ENCODE peak calls at places on chromosome 13, in six cellular contexts. S is BJ, T is cardiac fibroblast, C is mucosa of descending colon, I is astrocyte of the spinal cord, U is dorsolateral prefrontal cortex. Z is an unnamed sample.
A peak's percentile ranks its signal among the peaks of the same experiment; 100 is the strongest.

GRCh38 chr13:66574606-66575005 is 655.5 kb downstream of the PCDH9 start:
- DNase-seq in S (no peak), T (peak; percentile 80), C (no peak), I (peak; percentile 48), U (no peak), Z (no peak)

GRCh38 chr13:23985060-23985459 is 87.8 kb upstream of the C1QTNF9B start:
- DNase-seq in S (no peak), T (no peak), C (no peak), I (no peak), U (no peak), Z (no peak)

GRCh38 chr13:28358673-28359072 is 136.3 kb downstream of the FLT1 start:
- DNase-seq in S (no peak), T (no peak), C (no peak), I (no peak), U (no peak), Z (no peak)

GRCh38 chr13:30978981-30979956 is 46.8 kb downstream of the TEX26 start:
- DNase-seq in S (no peak), T (peak; percentile 33), C (no peak), I (no peak), U (no peak), Z (peak; percentile 80)

GRCh38 chr13:49165798-49166752 is 54.1 kb upstream of the MLNR start:
- DNase-seq in S (no peak), T (no peak), C (no peak), I (no peak), U (no peak), Z (no peak)

GRCh38 chr13:77751513-77752456 is 54.3 kb downstream of the SLAIN1 start:
- DNase-seq in S (no peak), T (peak; percentile 70), C (no peak), I (peak; percentile 62), U (no peak), Z (peak; percentile 42)

GRCh38 chr13:24270639-24271131 is 38.7 kb upstream of the C1QTNF9 start:
- DNase-seq in S (no peak), T (peak; percentile 75), C (peak; percentile 84), I (peak; percentile 61), U (peak; percentile 81), Z (no peak)

GRCh38 chr13:109610517-109610916 is 175.9 kb downstream of the IRS2 start:
- DNase-seq in S (no peak), T (peak; percentile 18), C (peak; percentile 59), I (no peak), U (no peak), Z (peak; percentile 7)

GRCh38 chr13:114110091-114110829 is 22.2 kb downstream of the RASA3 start:
- DNase-seq in S (no peak), T (no peak), C (peak; percentile 81), I (peak; percentile 43), U (no peak), Z (peak; percentile 74)

GRCh38 chr13:103852036-103852435 is 785.8 kb upstream of the SLC10A2 start:
- DNase-seq in S (no peak), T (no peak), C (no peak), I (no peak), U (peak; percentile 8), Z (no peak)

GRCh38 chr13:30253830-30254229 is 53.5 kb downstream of the KATNAL1 start:
- DNase-seq in S (no peak), T (no peak), C (no peak), I (peak; percentile 29), U (no peak), Z (no peak)

GRCh38 chr13:85833938-85834337 is 34.7 kb upstream of the SLITRK6 start:
- DNase-seq in S (no peak), T (no peak), C (no peak), I (no peak), U (no peak), Z (no peak)

GRCh38 chr13:65095697-65096096 is 2134.4 kb downstream of the PCDH9 start:
- DNase-seq in S (no peak), T (no peak), C (no peak), I (no peak), U (no peak), Z (no peak)

DNA sequence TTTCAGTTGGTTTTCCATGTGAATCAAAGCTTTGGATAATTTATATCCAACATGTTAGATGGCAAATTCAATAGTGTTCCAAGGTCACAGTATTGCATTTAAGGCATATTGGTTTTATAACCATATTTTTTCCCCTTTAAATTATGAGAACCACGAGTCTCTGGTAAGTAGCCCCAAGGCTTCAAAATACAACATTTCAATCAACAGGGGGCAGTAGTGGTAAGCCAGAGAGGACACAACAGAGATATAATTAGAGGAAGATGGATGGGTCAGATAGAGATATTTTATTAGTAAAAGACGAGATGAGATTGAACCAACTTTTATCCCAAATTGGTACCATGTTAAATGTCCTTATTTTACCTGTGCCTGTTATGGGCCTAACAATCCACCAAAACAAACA is 53.1 kb downstream of the KL start:
- DNase-seq in S (no peak), T (peak; percentile 58), C (no peak), I (no peak), U (no peak), Z (no peak)
- TF ChIP-seq CTCF in S (peak; percentile 21), T (peak; percentile 25), C (no peak), I (no peak), U (peak; percentile 38), Z (peak; percentile 32)

GRCh38 chr13:72199640-72200039 is 332.6 kb upstream of the DACH1 start:
- DNase-seq in S (no peak), T (no peak), C (no peak), I (no peak), U (no peak), Z (no peak)
- TF ChIP-seq CTCF in S (no peak), T (no peak), C (no peak), I (no peak), U (no peak), Z (no peak)

GRCh38 chr13:33637978-33638743 is 179.8 kb upstream of the RFC3 start:
- DNase-seq in S (no peak), T (peak; percentile 87), C (no peak), I (no peak), U (no peak), Z (no peak)

GRCh38 chr13:33639158-33639557 is 178.8 kb upstream of the RFC3 start:
- DNase-seq in S (peak; percentile 86), T (peak; percentile 93), C (no peak), I (no peak), U (no peak), Z (no peak)

GRCh38 chr13:33636955-33637670 is 180.8 kb upstream of the RFC3 start:
- DNase-seq in S (no peak), T (peak; percentile 32), C (no peak), I (no peak), U (no peak), Z (no peak)

GRCh38 chr13:33633701-33634525 is 184.0 kb upstream of the RFC3 start:
- DNase-seq in S (no peak), T (peak; percentile 48), C (no peak), I (peak; percentile 22), U (no peak), Z (no peak)

DNA sequence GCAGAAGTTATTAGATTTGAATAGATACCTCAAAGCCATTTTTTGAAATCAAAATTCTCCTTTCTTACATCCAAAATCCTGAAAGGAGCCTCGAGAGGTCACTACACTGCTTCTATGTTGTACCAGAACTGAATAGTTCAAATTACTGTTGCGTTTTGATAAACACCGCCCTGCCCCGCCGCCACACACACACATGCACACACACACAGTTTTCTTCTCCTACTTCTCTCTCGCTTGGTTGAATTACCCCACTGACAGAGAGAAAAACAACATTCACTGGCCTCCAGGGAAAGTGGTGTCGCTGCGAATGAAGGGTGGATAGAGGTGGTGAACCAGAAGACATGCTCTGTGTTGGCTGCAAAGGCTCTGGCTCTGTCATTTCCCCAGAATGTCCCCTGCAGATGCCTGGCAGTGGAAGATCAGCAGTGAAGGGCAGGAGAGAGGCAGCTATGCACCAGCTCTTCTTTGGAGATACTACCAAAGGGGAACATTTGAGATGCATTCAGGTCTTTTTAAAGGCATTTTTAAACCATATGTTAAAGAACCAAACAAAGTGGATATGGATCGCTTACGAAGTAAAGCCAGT is 183.3 kb upstream of the RFC3 start:
- DNase-seq in S (no peak), T (peak; percentile 48), C (no peak), I (no peak), U (no peak), Z (no peak)
- TF ChIP-seq CTCF in S (no peak), T (no peak), C (no peak), I (no peak), U (no peak), Z (no peak)

GRCh38 chr13:73059460-73060250 is 850 bp downstream of the KLF5 start:
- DNase-seq in S (no peak), T (peak; percentile 23), C (peak; percentile 64), I (peak; percentile 58), U (peak; percentile 20), Z (peak; percentile 57)
- TF ChIP-seq CTCF in S (no peak), T (no peak), C (no peak), I (peak; percentile 19), U (no peak), Z (no peak)

GRCh38 chr13:97515643-97516042 is 81.7 kb downstream of the RAP2A start:
- DNase-seq in S (no peak), T (no peak), C (no peak), I (no peak), U (no peak), Z (no peak)

GRCh38 chr13:97512732-97513131 is 78.8 kb downstream of the RAP2A start:
- DNase-seq in S (no peak), T (no peak), C (no peak), I (no peak), U (no peak), Z (no peak)
- TF ChIP-seq CTCF in S (no peak), T (no peak), C (no peak), I (no peak), U (no peak), Z (no peak)

GRCh38 chr13:46795321-46795720 is 1.6 kb downstream of the ESD start:
- DNase-seq in S (no peak), T (no peak), C (no peak), I (no peak), U (no peak), Z (no peak)
- TF ChIP-seq CTCF in S (no peak), T (no peak), C (no peak), I (no peak), U (no peak), Z (no peak)

GRCh38 chr13:33307820-33308219 is 22.3 kb upstream of the STARD13 start:
- DNase-seq in S (no peak), T (no peak), C (no peak), I (peak; percentile 65), U (no peak), Z (no peak)

GRCh38 chr13:33313504-33313903 is 27.9 kb upstream of the STARD13 start:
- DNase-seq in S (no peak), T (no peak), C (no peak), I (no peak), U (no peak), Z (no peak)

GRCh38 chr13:33310245-33311038 is 24.9 kb upstream of the STARD13 start:
- DNase-seq in S (no peak), T (no peak), C (no peak), I (no peak), U (no peak), Z (no peak)

GRCh38 chr13:33311040-33311439 is 25.5 kb upstream of the STARD13 start:
- DNase-seq in S (no peak), T (no peak), C (no peak), I (no peak), U (no peak), Z (no peak)

GRCh38 chr13:33312150-33312908 is 26.8 kb upstream of the STARD13 start:
- DNase-seq in S (no peak), T (peak; percentile 42), C (no peak), I (peak; percentile 60), U (no peak), Z (no peak)
- TF ChIP-seq CTCF in S (peak; percentile 22), T (peak; percentile 17), C (no peak), I (peak; percentile 31), U (peak; percentile 63), Z (no peak)